ENCODE peak calls at places on chromosomes 6 and 20, in nine cellular contexts. Z is testis; Q is WERI-Rb-1; J is effector memory CD4-positive, alpha-beta T cell; D is left ventricle myocardium inferior; Y is right cardiac atrium; O is fibroblast of lung; F is AG04450; I is cardiac muscle cell. X is an unnamed sample.

GRCh38 chr20:31566658-31567379 is 38.3 kb upstream of the ID1 start:
- DNase-seq in Z (no peak), Q (peak; percentile 81), J (no peak), D (no peak), Y (peak; percentile 43), O (peak; percentile 25), F (no peak), I (no peak), X (no peak)

GRCh38 chr20:2151805-2152727 is 50.4 kb downstream of the STK35 start:
- DNase-seq in Z (no peak), Q (peak; percentile 51), J (no peak), D (no peak), Y (peak; percentile 75), O (peak; percentile 74), F (no peak), I (peak; percentile 38), X (no peak)

GRCh38 chr20:32823078-32823477 is 3.3 kb downstream of the MAPRE1 start:
- DNase-seq in Z (peak; percentile 37), Q (peak; percentile 66), J (no peak), D (no peak), Y (no peak), O (peak; percentile 83), F (peak; percentile 39), I (peak; percentile 76), X (no peak)

GRCh38 chr20:41692479-41693135 is 74.4 kb upstream of the CHD6 start:
- DNase-seq in Z (peak; percentile 91), Q (peak; percentile 92), J (peak; percentile 63), D (peak; percentile 85), Y (peak; percentile 96), O (peak; percentile 51), F (no peak), I (peak; percentile 91), X (peak; percentile 86)

GRCh38 chr20:34990661-34991214 is 35.1 kb downstream of the MYH7B start:
- DNase-seq in Z (no peak), Q (no peak), J (no peak), D (no peak), Y (peak; percentile 40), O (no peak), F (no peak), I (no peak), X (no peak)

GRCh38 chr6:42369568-42369967 is 82.2 kb downstream of the TRERF1 start:
- DNase-seq in Z (no peak), Q (no peak), J (no peak), D (no peak), Y (no peak), O (no peak), F (no peak), I (no peak), X (no peak)

GRCh38 chr6:109344226-109344625 is 38.0 kb downstream of the CD164 start:
- DNase-seq in Z (no peak), Q (no peak), J (no peak), D (no peak), Y (no peak), O (no peak), F (no peak), I (no peak), X (no peak)

GRCh38 chr6:109738667-109739066 is 47.6 kb downstream of the FIG4 start:
- DNase-seq in Z (no peak), Q (no peak), J (no peak), D (no peak), Y (no peak), O (no peak), F (no peak), I (no peak), X (no peak)

GRCh38 chr20:1813101-1813529 is 82.1 kb upstream of the SIRPA start:
- DNase-seq in Z (no peak), Q (no peak), J (no peak), D (peak; percentile 69), Y (peak; percentile 90), O (peak; percentile 94), F (peak; percentile 90), I (peak; percentile 80), X (no peak)

GRCh38 chr6:112300888-112301287 is 46.2 kb upstream of the RFPL4B start:
- DNase-seq in Z (no peak), Q (no peak), J (no peak), D (no peak), Y (no peak), O (no peak), F (no peak), I (no peak), X (no peak)

GRCh38 chr6:161922631-161923119 is 648.8 kb upstream of the AGPAT4 start:
- DNase-seq in Z (peak; percentile 81), Q (peak; percentile 79), J (no peak), D (peak; percentile 20), Y (peak; percentile 67), O (peak; percentile 78), F (peak; percentile 16), I (peak; percentile 63), X (no peak)

GRCh38 chr6:12418946-12419345 is 128.8 kb downstream of the EDN1 start:
- DNase-seq in Z (no peak), Q (no peak), J (no peak), D (no peak), Y (no peak), O (peak; percentile 10), F (no peak), I (no peak), X (no peak)

GRCh38 chr20:51631011-51631950 is 88.8 kb upstream of the NFATC2 start:
- DNase-seq in Z (peak; percentile 65), Q (no peak), J (no peak), D (peak; percentile 40), Y (peak; percentile 78), O (peak; percentile 99), F (peak; percentile 97), I (peak; percentile 99), X (no peak)

GRCh38 chr6:26159417-26160273 is 72.4 kb downstream of the HFE start:
- DNase-seq in Z (no peak), Q (no peak), J (no peak), D (no peak), Y (no peak), O (peak; percentile 60), F (no peak), I (peak; percentile 38), X (no peak)

GRCh38 chr20:25276533-25277050 is 28.7 kb downstream of the PYGB start:
- DNase-seq in Z (peak; percentile 13), Q (peak; percentile 2), J (no peak), D (peak; percentile 14), Y (peak; percentile 40), O (no peak), F (no peak), I (no peak), X (peak; percentile 16)

GRCh38 chr20:25275813-25276532 is 28.1 kb downstream of the PYGB start:
- DNase-seq in Z (peak; percentile 11), Q (peak; percentile 8), J (no peak), D (peak; percentile 14), Y (no peak), O (no peak), F (no peak), I (no peak), X (peak; percentile 32)

GRCh38 chr20:25274481-25274880 is 26.6 kb downstream of the PYGB start:
- DNase-seq in Z (peak; percentile 12), Q (peak; percentile 4), J (no peak), D (peak; percentile 16), Y (peak; percentile 49), O (no peak), F (no peak), I (no peak), X (no peak)

GRCh38 chr20:25273541-25274358 is 25.9 kb downstream of the PYGB start:
- DNase-seq in Z (peak; percentile 67), Q (peak; percentile 35), J (no peak), D (peak; percentile 23), Y (peak; percentile 39), O (no peak), F (no peak), I (no peak), X (peak; percentile 68)

GRCh38 chr20:25274891-25275812 is 27.3 kb downstream of the PYGB start:
- DNase-seq in Z (peak; percentile 13), Q (peak; percentile 3), J (no peak), D (peak; percentile 71), Y (peak; percentile 78), O (no peak), F (no peak), I (no peak), X (peak; percentile 29)
- H3K4me3 ChIP-seq in Z (no peak overlapping the region), Q (no peak overlapping the region), J (no peak overlapping the region), D (no peak overlapping the region), Y (no peak overlapping the region), O (no peak overlapping the region), F (no peak overlapping the region), I (no peak overlapping the region), X (no peak overlapping the region)

DNA sequence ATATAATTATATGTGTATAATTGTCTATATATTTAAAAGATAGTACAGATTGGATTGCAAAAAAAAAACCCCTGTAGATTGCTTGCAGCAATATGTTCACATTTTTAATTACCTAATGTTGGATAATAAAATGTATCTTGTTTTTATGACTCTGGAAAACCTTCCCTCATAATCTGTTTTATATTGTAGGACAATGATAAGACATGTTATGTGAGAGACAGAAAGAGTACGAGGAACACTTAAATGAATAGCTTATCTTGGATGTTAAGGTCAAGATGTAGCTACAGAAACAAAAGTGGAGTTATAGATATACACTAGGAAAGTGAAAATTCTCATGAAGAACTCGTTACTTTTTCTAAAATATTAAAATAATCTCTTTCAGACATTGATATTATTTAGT is 691.6 kb upstream of the IMPG1 start:
- DNase-seq in Z (no peak), Q (no peak), J (no peak), D (no peak), Y (no peak), O (no peak), F (no peak), I (no peak), X (no peak)
- H3K27ac ChIP-seq in Z (no peak overlapping the region), Q (no peak overlapping the region), J (no peak overlapping the region), D (no peak overlapping the region), Y (no peak overlapping the region), O (no peak overlapping the region), F (no peak overlapping the region), I (no peak overlapping the region), X (no peak overlapping the region)

GRCh38 chr6:170434821-170435155 is 118.3 kb downstream of the PSMB1 start:
- DNase-seq in Z (no peak), Q (no peak), J (no peak), D (no peak), Y (peak; percentile 15), O (no peak), F (no peak), I (no peak), X (no peak)

GRCh38 chr6:170435766-170436165 is 117.3 kb downstream of the PSMB1 start:
- DNase-seq in Z (no peak), Q (no peak), J (no peak), D (no peak), Y (no peak), O (no peak), F (no peak), I (no peak), X (no peak)

GRCh38 chr6:170437719-170438401 is 115.2 kb downstream of the PSMB1 start:
- DNase-seq in Z (peak; percentile 5), Q (no peak), J (no peak), D (no peak), Y (peak; percentile 22), O (peak; percentile 40), F (no peak), I (no peak), X (no peak)

GRCh38 chr6:170434114-170434820 is 118.8 kb downstream of the PSMB1 start:
- DNase-seq in Z (no peak), Q (no peak), J (no peak), D (no peak), Y (peak; percentile 16), O (peak; percentile 18), F (no peak), I (no peak), X (no peak)

GRCh38 chr6:170436209-170436809 is 116.8 kb downstream of the PSMB1 start:
- DNase-seq in Z (no peak), Q (no peak), J (no peak), D (no peak), Y (no peak), O (no peak), F (no peak), I (no peak), X (no peak)
- H3K4me3 ChIP-seq in Z (no peak overlapping the region), Q (no peak overlapping the region), J (no peak overlapping the region), D (no peak overlapping the region), Y (no peak overlapping the region), O (no peak overlapping the region), F (no peak overlapping the region), I (no peak overlapping the region), X (no peak overlapping the region)

GRCh38 chr6:125233216-125233615 is 68.6 kb downstream of the HDDC2 start:
- DNase-seq in Z (no peak), Q (no peak), J (no peak), D (no peak), Y (no peak), O (no peak), F (no peak), I (no peak), X (no peak)
- H3K27ac ChIP-seq in Z (no peak overlapping the region), Q (no peak overlapping the region), J (no peak overlapping the region), D (peak overlapping the region; percentile 12), Y (no peak overlapping the region), O (no peak overlapping the region), F (no peak overlapping the region), I (no peak overlapping the region), X (no peak overlapping the region)